ENCODE peak calls at places on chromosomes 5 and 9, in six cellular contexts. One of them, this sample, is unnamed.

GRCh38 chr9:14226855-14227532 is 86.9 kb downstream of the NFIB start:
- DNase-seq in IMR-90: no peak
- DNase-seq in adrenal gland: no peak
- DNase-seq in dorsolateral prefrontal cortex: no peak
- DNase-seq in aorta: no peak
- DNase-seq in AG04450: no peak
- DNase-seq in this sample: no peak

GRCh38 chr9:88198346-88198807 is 60.1 kb upstream of the SPATA31C2 start:
- DNase-seq in IMR-90: peak
- DNase-seq in adrenal gland: no peak
- DNase-seq in dorsolateral prefrontal cortex: no peak
- DNase-seq in aorta: no peak
- DNase-seq in AG04450: peak
- DNase-seq in this sample: no peak

GRCh38 chr5:39193553-39194465 is 25.6 kb downstream of the FYB1 start:
- DNase-seq in IMR-90: no peak
- DNase-seq in adrenal gland: no peak
- DNase-seq in dorsolateral prefrontal cortex: no peak
- DNase-seq in aorta: no peak
- DNase-seq in AG04450: no peak
- DNase-seq in this sample: no peak

GRCh38 chr9:86207193-86207592 is 52.3 kb downstream of the C9orf153 start:
- DNase-seq in IMR-90: no peak
- DNase-seq in adrenal gland: no peak
- DNase-seq in dorsolateral prefrontal cortex: no peak
- DNase-seq in aorta: no peak
- DNase-seq in AG04450: no peak
- DNase-seq in this sample: no peak

GRCh38 chr9:757246-757881 is 84.1 kb upstream of the DMRT1 start:
- DNase-seq in IMR-90: peak
- DNase-seq in adrenal gland: peak
- DNase-seq in dorsolateral prefrontal cortex: no peak
- DNase-seq in aorta: no peak
- DNase-seq in AG04450: peak
- DNase-seq in this sample: no peak

GRCh38 chr9:136710543-136710942 is 1.8 kb upstream of the DIPK1B start:
- DNase-seq in IMR-90: peak
- DNase-seq in adrenal gland: no peak
- DNase-seq in dorsolateral prefrontal cortex: no peak
- DNase-seq in aorta: no peak
- DNase-seq in AG04450: no peak
- DNase-seq in this sample: no peak

GRCh38 chr9:99556998-99557397 is 264.7 kb upstream of the NR4A3 start:
- DNase-seq in IMR-90: no peak
- DNase-seq in adrenal gland: no peak
- DNase-seq in dorsolateral prefrontal cortex: no peak
- DNase-seq in aorta: no peak
- DNase-seq in AG04450: no peak
- DNase-seq in this sample: no peak

GRCh38 chr9:75422939-75423522 is 334.7 kb downstream of the OSTF1 start:
- DNase-seq in IMR-90: no peak
- DNase-seq in adrenal gland: no peak
- DNase-seq in dorsolateral prefrontal cortex: no peak
- DNase-seq in aorta: no peak
- DNase-seq in AG04450: no peak
- DNase-seq in this sample: no peak

GRCh38 chr9:29214702-29215248 is 1641.5 kb upstream of the C9orf72 start:
- DNase-seq in IMR-90: no peak
- DNase-seq in adrenal gland: no peak
- DNase-seq in dorsolateral prefrontal cortex: no peak
- DNase-seq in aorta: peak
- DNase-seq in AG04450: no peak
- DNase-seq in this sample: no peak

GRCh38 chr5:124064956-124065355 is 553.0 kb downstream of the CSNK1G3 start:
- DNase-seq in IMR-90: peak
- DNase-seq in adrenal gland: no peak
- DNase-seq in dorsolateral prefrontal cortex: no peak
- DNase-seq in aorta: no peak
- DNase-seq in AG04450: no peak
- DNase-seq in this sample: no peak

GRCh38 chr5:132489051-132489770 is 1.4 kb downstream of the IRF1 start:
- DNase-seq in IMR-90: no peak
- DNase-seq in adrenal gland: peak
- DNase-seq in dorsolateral prefrontal cortex: peak
- DNase-seq in aorta: no peak
- DNase-seq in AG04450: no peak
- DNase-seq in this sample: no peak

GRCh38 chr5:25006734-25007133 is 362.0 kb upstream of the CDH10 start:
- DNase-seq in IMR-90: no peak
- DNase-seq in adrenal gland: no peak
- DNase-seq in dorsolateral prefrontal cortex: no peak
- DNase-seq in aorta: no peak
- DNase-seq in AG04450: no peak
- DNase-seq in this sample: no peak

GRCh38 chr5:99032234-99033013 is 103.6 kb upstream of the CHD1 start:
- DNase-seq in IMR-90: peak
- DNase-seq in adrenal gland: peak
- DNase-seq in dorsolateral prefrontal cortex: peak
- DNase-seq in aorta: no peak
- DNase-seq in AG04450: peak
- DNase-seq in this sample: peak

GRCh38 chr9:122396622-122397148 is 25.9 kb downstream of the PTGS1 start:
- DNase-seq in IMR-90: peak
- DNase-seq in adrenal gland: no peak
- DNase-seq in dorsolateral prefrontal cortex: no peak
- DNase-seq in aorta: no peak
- DNase-seq in AG04450: no peak
- DNase-seq in this sample: no peak

GRCh38 chr9:86434039-86434726 is 80.0 kb upstream of the TUT7 start:
- DNase-seq in IMR-90: peak
- DNase-seq in adrenal gland: no peak
- DNase-seq in dorsolateral prefrontal cortex: no peak
- DNase-seq in aorta: no peak
- DNase-seq in AG04450: peak
- DNase-seq in this sample: no peak

GRCh38 chr5:81450940-81451339 is 57.0 kb upstream of the ACOT12 start:
- DNase-seq in IMR-90: peak
- DNase-seq in adrenal gland: no peak
- DNase-seq in dorsolateral prefrontal cortex: no peak
- DNase-seq in aorta: no peak
- DNase-seq in AG04450: no peak
- DNase-seq in this sample: no peak

GRCh38 chr9:18260527-18260926 is 213.4 kb upstream of the ADAMTSL1 start:
- DNase-seq in IMR-90: no peak
- DNase-seq in adrenal gland: no peak
- DNase-seq in dorsolateral prefrontal cortex: no peak
- DNase-seq in aorta: no peak
- DNase-seq in AG04450: no peak
- DNase-seq in this sample: no peak

DNA sequence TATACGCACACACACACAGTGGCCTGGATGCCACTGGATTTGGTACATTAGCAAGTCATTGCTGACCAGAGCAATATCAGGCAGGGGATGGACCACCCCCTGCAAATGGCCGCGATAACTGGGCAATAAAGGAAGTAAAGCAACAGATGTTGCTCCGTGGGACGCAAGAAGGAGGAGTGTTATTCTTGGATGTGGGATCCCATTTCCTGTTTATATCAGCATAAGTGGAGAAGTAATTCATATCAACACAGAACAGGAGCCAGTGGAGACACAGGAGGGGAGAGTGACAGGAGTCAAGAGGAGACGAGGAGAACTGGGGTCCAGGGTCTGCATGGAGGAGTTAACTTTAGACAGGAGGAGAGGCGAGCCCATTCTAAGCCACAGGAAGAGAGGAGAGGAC is 18.4 kb downstream of the RUFY1 start:
- DNase-seq in IMR-90: peak
- DNase-seq in adrenal gland: no peak
- DNase-seq in dorsolateral prefrontal cortex: no peak
- DNase-seq in aorta: no peak
- DNase-seq in AG04450: no peak
- DNase-seq in this sample: no peak
- H3K27ac ChIP-seq in IMR-90: no peak
- H3K27ac ChIP-seq in adrenal gland: no peak
- H3K27ac ChIP-seq in dorsolateral prefrontal cortex: no peak
- H3K27ac ChIP-seq in aorta: no peak
- H3K27ac ChIP-seq in AG04450: no peak
- H3K27ac ChIP-seq in this sample: peak

DNA sequence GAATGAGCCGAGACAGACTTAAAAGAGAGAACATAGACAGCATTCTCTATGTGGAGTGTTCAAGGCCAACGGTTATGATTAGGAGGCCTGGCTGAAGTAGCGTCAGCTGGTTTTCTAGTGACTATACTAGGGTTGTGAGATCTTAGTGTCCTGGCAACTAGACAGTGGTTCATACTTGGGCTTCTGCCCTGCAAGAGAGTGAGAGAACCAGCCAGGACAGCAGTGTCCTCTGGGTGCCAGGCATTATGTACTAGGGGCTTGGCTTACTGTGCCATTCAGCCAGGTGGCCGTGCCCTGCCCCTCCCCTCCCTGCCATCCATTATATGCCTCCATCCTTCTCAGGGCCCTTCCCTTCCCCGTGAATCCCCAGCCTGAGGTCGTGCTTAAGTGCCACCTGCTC is 56.8 kb downstream of the TRIO start:
- DNase-seq in IMR-90: no peak
- DNase-seq in adrenal gland: peak
- DNase-seq in dorsolateral prefrontal cortex: no peak
- DNase-seq in aorta: no peak
- DNase-seq in AG04450: no peak
- DNase-seq in this sample: peak
- H3K27ac ChIP-seq in IMR-90: peak
- H3K27ac ChIP-seq in adrenal gland: no peak
- H3K27ac ChIP-seq in dorsolateral prefrontal cortex: no peak
- H3K27ac ChIP-seq in aorta: no peak
- H3K27ac ChIP-seq in AG04450: peak
- H3K27ac ChIP-seq in this sample: peak

DNA sequence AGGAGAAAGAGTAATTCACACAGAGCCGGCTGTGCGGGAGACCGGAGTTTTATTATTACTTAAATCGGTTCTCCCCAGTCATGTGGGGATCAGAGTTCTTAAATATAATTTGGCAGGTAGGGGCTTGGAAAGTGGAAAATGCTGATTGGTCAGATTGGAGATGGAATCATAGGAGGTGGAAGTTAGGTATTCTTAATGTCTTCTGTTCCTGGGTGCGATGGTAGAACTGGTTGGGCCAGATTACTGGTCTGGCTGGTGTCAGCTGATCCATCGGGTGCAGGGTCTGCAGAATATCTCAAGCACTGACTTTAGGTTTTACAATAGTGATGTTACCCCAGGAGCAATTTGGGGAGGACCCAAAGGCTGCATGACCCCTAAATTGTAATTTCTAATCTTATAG is 4.6 kb upstream of the CERCAM start:
- DNase-seq in IMR-90: no peak
- DNase-seq in adrenal gland: no peak
- DNase-seq in dorsolateral prefrontal cortex: no peak
- DNase-seq in aorta: no peak
- DNase-seq in AG04450: no peak
- DNase-seq in this sample: no peak
- H3K27ac ChIP-seq in IMR-90: no peak
- H3K27ac ChIP-seq in adrenal gland: no peak
- H3K27ac ChIP-seq in dorsolateral prefrontal cortex: peak
- H3K27ac ChIP-seq in aorta: no peak
- H3K27ac ChIP-seq in AG04450: no peak
- H3K27ac ChIP-seq in this sample: no peak

DNA sequence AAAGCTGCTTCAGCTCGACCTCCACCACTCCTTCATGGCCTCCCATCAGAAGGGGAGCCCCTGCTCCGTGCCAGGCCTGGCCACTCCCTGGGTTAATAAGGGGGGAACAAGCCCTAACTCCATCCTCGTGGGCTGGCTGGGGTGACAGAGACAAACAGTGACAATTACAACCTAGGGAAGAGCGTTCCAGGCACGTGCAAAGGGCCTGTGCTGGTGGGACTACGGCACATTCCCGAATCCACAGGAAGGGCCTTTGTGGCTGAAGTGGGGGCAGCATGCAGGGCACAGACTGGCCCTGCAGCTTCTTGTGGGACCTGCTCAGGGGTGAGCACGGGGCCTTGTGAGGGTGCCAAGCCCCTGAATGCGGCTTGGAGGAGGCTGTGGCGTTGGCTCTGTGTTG is 157.4 kb downstream of the C9orf50 start:
- DNase-seq in IMR-90: no peak
- DNase-seq in adrenal gland: no peak
- DNase-seq in dorsolateral prefrontal cortex: no peak
- DNase-seq in aorta: no peak
- DNase-seq in AG04450: no peak
- DNase-seq in this sample: no peak
- H3K27ac ChIP-seq in IMR-90: no peak
- H3K27ac ChIP-seq in adrenal gland: no peak
- H3K27ac ChIP-seq in dorsolateral prefrontal cortex: no peak
- H3K27ac ChIP-seq in aorta: no peak
- H3K27ac ChIP-seq in AG04450: no peak
- H3K27ac ChIP-seq in this sample: no peak

GRCh38 chr5:14469485-14470377 is 111.9 kb upstream of the OTULINL start:
- DNase-seq in IMR-90: no peak
- DNase-seq in adrenal gland: no peak
- DNase-seq in dorsolateral prefrontal cortex: no peak
- DNase-seq in aorta: no peak
- DNase-seq in AG04450: no peak
- DNase-seq in this sample: no peak

GRCh38 chr5:14465086-14465485 is 116.5 kb upstream of the OTULINL start:
- DNase-seq in IMR-90: peak
- DNase-seq in adrenal gland: no peak
- DNase-seq in dorsolateral prefrontal cortex: no peak
- DNase-seq in aorta: no peak
- DNase-seq in AG04450: peak
- DNase-seq in this sample: no peak

GRCh38 chr5:14465776-14466175 is 115.8 kb upstream of the OTULINL start:
- DNase-seq in IMR-90: no peak
- DNase-seq in adrenal gland: no peak
- DNase-seq in dorsolateral prefrontal cortex: no peak
- DNase-seq in aorta: no peak
- DNase-seq in AG04450: no peak
- DNase-seq in this sample: no peak

GRCh38 chr5:14467886-14468285 is 113.7 kb upstream of the OTULINL start:
- DNase-seq in IMR-90: no peak
- DNase-seq in adrenal gland: no peak
- DNase-seq in dorsolateral prefrontal cortex: no peak
- DNase-seq in aorta: no peak
- DNase-seq in AG04450: no peak
- DNase-seq in this sample: no peak

DNA sequence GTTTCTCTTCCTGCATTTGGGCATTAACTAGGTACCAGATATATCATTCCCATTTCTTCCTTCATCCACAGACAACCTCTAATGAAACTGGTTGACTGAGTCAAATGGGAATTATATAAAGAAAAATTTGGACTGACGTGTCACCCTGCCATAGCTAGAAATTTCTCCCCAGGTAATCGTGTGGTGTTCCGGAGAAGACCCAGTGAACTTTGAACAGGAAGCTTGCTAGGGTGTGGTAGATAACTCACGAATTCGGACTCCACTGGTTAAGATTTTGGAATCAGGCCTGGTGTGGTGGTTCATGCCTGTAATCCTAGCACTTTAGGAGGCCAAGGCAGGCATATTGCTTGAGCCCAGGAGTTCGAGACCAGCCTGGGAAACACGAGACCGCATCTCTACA is 114.3 kb upstream of the OTULINL start:
- DNase-seq in IMR-90: no peak
- DNase-seq in adrenal gland: no peak
- DNase-seq in dorsolateral prefrontal cortex: no peak
- DNase-seq in aorta: no peak
- DNase-seq in AG04450: no peak
- DNase-seq in this sample: no peak
- H3K27ac ChIP-seq in IMR-90: no peak
- H3K27ac ChIP-seq in adrenal gland: no peak
- H3K27ac ChIP-seq in dorsolateral prefrontal cortex: no peak
- H3K27ac ChIP-seq in aorta: no peak
- H3K27ac ChIP-seq in AG04450: no peak
- H3K27ac ChIP-seq in this sample: no peak

This sample was measured in left ventricle myocardium inferior.